ENCODE peak calls at places on chromosomes 4 and X, in six cellular contexts. I is sigmoid colon, F is IMR-90, G is body of pancreas, N is esophagus squamous epithelium, V is H54. H is an unnamed sample.

GRCh38 chr4:62399242-62399641 is 1199.1 kb downstream of the ADGRL3 start:
- DNase-seq in I (no peak), F (no peak), G (no peak), N (no peak), V (no peak), H (no peak)

GRCh38 chr4:8009710-8010534 is 70.3 kb upstream of the AFAP1 start:
- DNase-seq in I (no peak), F (no peak), G (peak), N (no peak), V (no peak), H (no peak)

GRCh38 chrX:75155830-75156525 is at the start of gene ABCB7:
- DNase-seq in I (peak), F (peak), G (peak), N (no peak), V (peak), H (peak)

GRCh38 chrX:370963-371745 is 15.6 kb downstream of the PPP2R3B start:
- DNase-seq in I (no peak), F (no peak), G (no peak), N (no peak), V (no peak), H (no peak)

GRCh38 chr4:82705881-82706280 is 92.7 kb downstream of the SCD5 start:
- DNase-seq in I (no peak), F (no peak), G (no peak), N (no peak), V (no peak), H (no peak)

GRCh38 chrX:120468071-120468470 is 1.0 kb downstream of the LAMP2 start:
- DNase-seq in I (no peak), F (no peak), G (no peak), N (no peak), V (no peak), H (no peak)

GRCh38 chr4:85928775-85929585 is 430.9 kb downstream of the MAPK10 start:
- DNase-seq in I (no peak), F (peak), G (peak), N (no peak), V (no peak), H (no peak)

GRCh38 chr4:87521757-87522374 is 7.3 kb downstream of the SPARCL1 start:
- DNase-seq in I (no peak), F (peak), G (no peak), N (no peak), V (no peak), H (no peak)

GRCh38 chr4:61541474-61541873 is 341.3 kb downstream of the ADGRL3 start:
- DNase-seq in I (no peak), F (no peak), G (no peak), N (no peak), V (no peak), H (no peak)

GRCh38 chrX:136200466-136200865 is 50.7 kb downstream of the MAP7D3 start:
- DNase-seq in I (no peak), F (peak), G (no peak), N (no peak), V (no peak), H (no peak)

GRCh38 chr4:146959692-146960091 is 14.0 kb upstream of the TTC29 start:
- DNase-seq in I (no peak), F (peak), G (no peak), N (no peak), V (no peak), H (no peak)

GRCh38 chrX:14865201-14865600 is 7.7 kb downstream of the FANCB start:
- DNase-seq in I (no peak), F (peak), G (no peak), N (no peak), V (no peak), H (no peak)

GRCh38 chr4:119532319-119532718 is 96.3 kb downstream of the PDE5A start:
- DNase-seq in I (no peak), F (no peak), G (no peak), N (no peak), V (no peak), H (no peak)

GRCh38 chr4:69440312-69440711 is 55.4 kb downstream of the UGT2B4 start:
- DNase-seq in I (no peak), F (no peak), G (no peak), N (no peak), V (no peak), H (no peak)

GRCh38 chr4:1784789-1785591 is 8.1 kb upstream of the FGFR3 start:
- DNase-seq in I (no peak), F (no peak), G (no peak), N (no peak), V (no peak), H (no peak)

GRCh38 chr4:126174627-126175026 is 859.9 kb downstream of the FAT4 start:
- DNase-seq in I (no peak), F (no peak), G (no peak), N (no peak), V (no peak), H (no peak)

GRCh38 chr4:139794158-139794954 is 128.7 kb downstream of the MGST2 start:
- DNase-seq in I (no peak), F (peak), G (no peak), N (no peak), V (no peak), H (no peak)

GRCh38 chr4:57110635-57111546 is 706 bp upstream of the IGFBP7 start:
- DNase-seq in I (peak), F (peak), G (peak), N (no peak), V (no peak), H (peak)

GRCh38 chr4:2075171-2075986 is 16.3 kb downstream of the NAT8L start:
- DNase-seq in I (peak), F (no peak), G (no peak), N (no peak), V (no peak), H (peak)

GRCh38 chr4:183130328-183131155 is 31.5 kb downstream of the WWC2 start:
- DNase-seq in I (peak), F (peak), G (peak), N (no peak), V (no peak), H (no peak)

GRCh38 chrX:99413317-99413716 is 996.8 kb downstream of the PCDH19 start:
- DNase-seq in I (no peak), F (no peak), G (no peak), N (no peak), V (no peak), H (no peak)

GRCh38 chr4:188955066-188955465 is 815.8 kb downstream of the TRIML1 start:
- DNase-seq in I (no peak), F (no peak), G (no peak), N (no peak), V (no peak), H (no peak)

GRCh38 chr4:9931196-9931595 is 90.1 kb downstream of the SLC2A9 start:
- DNase-seq in I (no peak), F (no peak), G (no peak), N (no peak), V (no peak), H (no peak)

GRCh38 chrX:39652336-39652735 is 445.4 kb downstream of the BCOR start:
- DNase-seq in I (no peak), F (peak), G (no peak), N (no peak), V (no peak), H (no peak)

GRCh38 chr4:13059015-13059414 is 425.1 kb downstream of the RAB28 start:
- DNase-seq in I (no peak), F (no peak), G (no peak), N (no peak), V (no peak), H (no peak)

GRCh38 chrX:629230-630006 is 1.2 kb upstream of the SHOX start:
- DNase-seq in I (no peak), F (no peak), G (no peak), N (no peak), V (no peak), H (no peak)

GRCh38 chrX:111052478-111052877 is 43.5 kb upstream of the PAK3 start:
- DNase-seq in I (no peak), F (no peak), G (no peak), N (no peak), V (no peak), H (no peak)

GRCh38 chr4:185128272-185129119 is 14.6 kb upstream of the SLC25A4 start:
- DNase-seq in I (no peak), F (no peak), G (peak), N (no peak), V (no peak), H (no peak)

GRCh38 chrX:68832516-68833447 is 4.0 kb downstream of the EFNB1 start:
- DNase-seq in I (peak), F (no peak), G (peak), N (no peak), V (no peak), H (no peak)

GRCh38 chr4:138567696-138568095 is 325.5 kb upstream of the SLC7A11 start:
- DNase-seq in I (no peak), F (peak), G (no peak), N (no peak), V (no peak), H (no peak)

GRCh38 chrX:10649286-10649685 is 28.9 kb upstream of the MID1 start:
- DNase-seq in I (no peak), F (peak), G (no peak), N (no peak), V (no peak), H (no peak)

GRCh38 chr4:89572224-89572858 is 264.6 kb downstream of the SNCA start:
- DNase-seq in I (no peak), F (no peak), G (no peak), N (no peak), V (no peak), H (no peak)

GRCh38 chr4:6373541-6374410 is 98.6 kb downstream of the PPP2R2C start:
- DNase-seq in I (no peak), F (no peak), G (no peak), N (no peak), V (no peak), H (no peak)

DNA sequence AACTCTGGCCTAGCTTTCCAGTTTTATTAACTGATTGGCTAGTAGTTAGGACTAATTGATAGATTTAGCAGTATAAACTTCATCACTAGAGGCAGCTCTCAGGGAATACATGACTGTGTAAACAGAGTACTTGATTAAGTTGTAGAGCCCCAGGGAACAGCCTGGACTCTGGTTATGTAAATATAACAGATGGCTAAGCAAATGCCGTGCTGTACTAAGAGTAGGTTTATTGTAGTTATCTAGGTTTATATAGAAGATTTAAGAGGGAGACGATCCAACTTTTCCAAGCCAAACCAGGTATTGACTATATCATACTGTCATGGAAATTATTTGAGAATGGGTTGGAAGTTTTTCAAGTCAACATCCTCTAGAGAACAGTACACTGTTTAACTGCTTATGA is 463.4 kb upstream of the GRID2 start:
- DNase-seq in I (no peak), F (no peak), G (no peak), N (no peak), V (no peak), H (no peak)
- TF ChIP-seq POLR2A in I (no peak), F (no peak), G (no peak), N (no peak), V (no peak), H (no peak)

GRCh38 chr4:153220709-153221367 is 16.6 kb downstream of the TRIM2 start:
- DNase-seq in I (no peak), F (peak), G (no peak), N (no peak), V (no peak), H (no peak)

GRCh38 chr4:153223418-153223792 is 19.2 kb downstream of the TRIM2 start:
- DNase-seq in I (no peak), F (no peak), G (no peak), N (no peak), V (no peak), H (no peak)

GRCh38 chr4:153221783-153222161 is 17.5 kb downstream of the TRIM2 start:
- DNase-seq in I (no peak), F (no peak), G (no peak), N (no peak), V (no peak), H (no peak)

GRCh38 chr4:153222790-153223417 is 18.7 kb downstream of the TRIM2 start:
- DNase-seq in I (peak), F (peak), G (peak), N (no peak), V (no peak), H (peak)

DNA sequence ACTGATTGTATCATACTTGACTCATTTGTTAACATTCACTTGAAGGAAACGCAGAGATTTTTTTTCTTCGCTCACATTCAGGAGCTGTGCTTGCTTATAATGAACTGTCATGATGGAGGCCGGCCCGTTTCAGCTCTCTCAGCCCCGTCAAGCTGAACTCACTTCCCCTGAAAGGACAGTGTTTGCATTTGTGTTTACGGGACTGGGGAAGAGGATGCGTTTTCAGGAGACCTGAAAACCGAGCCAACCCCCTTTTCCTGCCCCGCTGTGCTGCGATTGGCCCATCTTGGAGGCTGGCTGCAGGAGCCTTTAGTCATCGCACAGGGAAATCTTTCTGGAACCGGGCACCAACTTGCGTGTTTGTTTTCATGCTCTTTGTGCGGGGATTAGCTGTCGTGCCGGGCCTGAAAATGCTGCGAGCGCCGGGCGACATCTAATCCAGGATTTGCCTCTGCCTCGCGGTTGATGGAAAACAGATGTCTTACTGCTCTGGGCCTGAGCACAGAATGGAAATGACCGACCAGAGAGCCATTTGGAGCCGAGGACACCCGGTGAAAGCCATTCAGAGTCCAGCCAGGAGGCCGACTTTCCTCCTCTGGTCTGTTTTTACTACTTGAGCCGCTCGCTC is 18.0 kb downstream of the TRIM2 start:
- DNase-seq in I (peak), F (peak), G (peak), N (no peak), V (peak), H (peak)
- TF ChIP-seq POLR2A in I (peak), F (peak), G (peak), N (peak), V (no peak), H (no peak)

DNA sequence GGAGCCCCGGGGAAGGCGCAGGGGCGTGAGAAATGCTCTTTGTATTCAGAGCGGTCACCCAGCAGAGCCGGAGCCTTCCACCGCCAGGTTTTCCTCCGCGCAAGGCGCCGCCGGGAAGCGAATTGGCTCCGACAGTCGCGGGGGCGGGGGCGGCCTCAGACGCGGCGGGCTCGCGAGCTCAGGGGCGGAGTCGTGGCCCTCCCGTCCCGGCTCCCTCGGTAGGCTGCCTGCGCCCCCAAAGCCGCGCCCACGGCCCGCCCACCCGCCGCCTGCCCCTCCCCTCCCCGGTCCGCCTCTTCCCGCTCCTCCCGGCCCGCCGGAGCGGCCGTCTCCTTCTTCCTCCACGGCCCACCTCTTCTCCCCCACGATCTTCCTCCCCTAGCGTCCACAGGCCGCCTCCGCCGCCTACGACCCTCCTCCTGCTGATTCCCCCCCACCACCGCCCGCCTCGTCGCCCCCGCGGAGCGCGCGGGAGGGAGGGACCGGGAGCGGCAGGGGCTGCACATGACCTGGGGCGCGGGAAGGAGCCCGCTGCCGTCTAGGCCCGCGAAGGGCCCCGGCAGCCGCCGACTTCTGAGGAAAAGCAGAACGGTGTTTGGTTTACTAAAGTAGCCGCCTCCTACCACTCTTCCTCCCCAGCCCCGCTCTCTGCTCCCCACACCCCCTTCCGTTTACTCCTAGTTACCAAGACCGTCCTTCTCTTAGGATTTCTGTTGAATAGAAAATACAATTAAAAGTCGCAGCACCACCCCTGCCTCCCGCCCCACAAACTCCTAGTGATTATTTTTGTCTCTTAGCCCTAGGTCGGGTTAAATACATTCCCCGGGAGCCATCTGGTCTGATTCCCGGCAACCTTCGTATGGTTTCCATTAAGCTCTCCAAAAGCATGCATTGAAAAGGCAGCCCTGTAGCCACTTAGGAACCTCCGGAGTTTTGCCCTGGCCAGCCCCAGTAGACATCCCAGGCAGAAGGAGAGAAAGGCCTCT is 53.2 kb downstream of the C4orf51 start:
- DNase-seq in I (peak), F (peak), G (peak), N (peak), V (peak), H (peak)
- TF ChIP-seq POLR2A in I (peak), F (peak), G (peak), N (peak), V (peak), H (peak)

GRCh38 chr4:67702166-67702565 is 1.2 kb upstream of the UBA6 start:
- DNase-seq in I (no peak), F (no peak), G (no peak), N (no peak), V (no peak), H (no peak)

GRCh38 chr4:67697860-67698655 is 2.9 kb downstream of the UBA6 start:
- DNase-seq in I (no peak), F (no peak), G (no peak), N (no peak), V (no peak), H (no peak)

GRCh38 chr4:67699603-67700002 is 1.4 kb downstream of the UBA6 start:
- DNase-seq in I (no peak), F (no peak), G (no peak), N (no peak), V (no peak), H (no peak)

GRCh38 chr4:67700119-67700873 is 659 bp downstream of the UBA6 start:
- DNase-seq in I (no peak), F (peak), G (no peak), N (no peak), V (no peak), H (no peak)

DNA sequence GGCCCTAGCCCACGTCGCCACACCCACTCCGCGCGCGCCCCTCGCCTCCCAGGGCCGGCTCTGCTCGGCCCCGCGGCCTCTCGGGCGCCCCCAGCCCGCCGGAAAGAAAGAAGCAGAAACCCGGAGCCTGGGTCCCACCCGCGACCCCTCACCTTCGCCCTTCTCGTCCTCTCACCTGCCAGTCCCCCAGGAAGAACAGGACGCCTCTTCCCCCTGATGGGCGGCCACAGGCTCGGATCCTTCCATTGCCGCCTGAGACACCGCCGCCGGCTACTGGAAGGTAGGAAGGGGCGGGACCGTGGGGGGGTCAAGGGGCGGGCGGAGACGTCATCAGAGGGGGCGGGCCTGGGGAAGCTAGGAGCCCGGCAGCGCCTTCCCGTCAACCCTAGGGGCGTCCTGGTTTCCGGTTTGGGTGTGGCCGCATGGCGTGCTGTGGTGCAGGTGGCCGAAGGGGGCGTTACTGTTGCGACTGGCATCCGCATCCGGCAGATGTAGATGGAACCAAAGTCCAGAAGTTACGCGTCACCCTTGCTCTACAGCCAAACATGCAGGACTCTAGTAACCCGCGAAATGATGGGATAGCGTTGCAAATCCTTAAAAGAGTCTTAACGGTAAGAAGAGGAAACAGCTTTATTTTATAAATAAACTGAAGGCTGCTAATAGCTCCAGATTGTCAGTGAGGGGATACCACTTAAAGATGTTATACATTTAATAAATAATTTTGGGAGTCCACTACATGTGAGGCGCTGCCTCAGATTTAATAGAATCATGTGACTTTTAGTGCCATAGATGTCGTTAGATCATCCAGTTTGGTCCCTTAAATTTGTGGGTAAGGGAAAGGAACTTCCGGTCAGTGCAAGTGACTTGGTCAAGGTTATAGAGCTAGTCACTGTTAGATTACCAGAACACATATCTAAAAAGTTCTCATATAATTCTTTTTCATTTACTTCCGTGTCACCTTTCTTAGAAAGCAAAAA is at the start of gene UBA6:
- DNase-seq in I (peak), F (peak), G (peak), N (peak), V (peak), H (peak)
- TF ChIP-seq POLR2A in I (no peak), F (peak), G (peak), N (no peak), V (peak), H (no peak)

H was measured in lower leg skin.